ENCODE peak calls at places on chromosomes 13 and 19, in five cellular contexts. Z is uterus, I is heart right ventricle, O is PC-3, B is pancreas. Q is an unnamed sample.
A peak's percentile ranks its signal among the peaks of the same experiment; 100 is the strongest.

GRCh38 chr13:94020426-94020825 is 459.1 kb downstream of the DCT start:
- DNase-seq in I (no peak), O (no peak), Z (no peak), B (no peak), Q (no peak)

GRCh38 chr13:107205318-107206112 is 637.6 kb upstream of the ARGLU1 start:
- DNase-seq in Z (peak; percentile 55), I (peak; percentile 70), B (peak; percentile 63), O (peak; percentile 60), Q (peak; percentile 48)

GRCh38 chr13:95441326-95441725 is 111.2 kb upstream of the CLDN10 start:
- DNase-seq in B (no peak), O (no peak), I (no peak), Z (no peak), Q (no peak)

GRCh38 chr19:6340493-6341201 is 7.2 kb upstream of the ACER1 start:
- DNase-seq in B (no peak), I (no peak), Z (no peak), O (no peak), Q (no peak)

GRCh38 chr19:10104665-10105221 is 1.4 kb upstream of the PPAN start:
- DNase-seq in I (no peak), O (no peak), B (no peak), Z (no peak), Q (peak; percentile 61)

GRCh38 chr13:51628059-51628852 is 44.0 kb downstream of the WDFY2 start:
- DNase-seq in B (no peak), Z (no peak), I (no peak), O (no peak), Q (no peak)

GRCh38 chr19:10975374-10976036 is 14.7 kb downstream of the SMARCA4 start:
- DNase-seq in Z (peak; percentile 75), O (no peak), I (peak; percentile 53), B (no peak), Q (no peak)

GRCh38 chr13:32504263-32504662 is 34.3 kb downstream of the N4BP2L2 start:
- DNase-seq in I (no peak), Z (no peak), B (no peak), O (no peak), Q (no peak)

GRCh38 chr13:113123226-113124150 is 889 bp downstream of the F10 start:
- DNase-seq in Z (no peak), I (no peak), O (no peak), B (no peak), Q (no peak)

GRCh38 chr13:99982021-99982740 is 597 bp downstream of the ZIC2 start:
- DNase-seq in I (no peak), O (no peak), Z (no peak), B (no peak), Q (no peak)

GRCh38 chr13:92826197-92826596 is 400.4 kb upstream of the GPC6 start:
- DNase-seq in I (no peak), B (no peak), O (no peak), Z (no peak), Q (no peak)

GRCh38 chr13:37657134-37657533 is 58.6 kb upstream of the POSTN start:
- DNase-seq in B (no peak), Z (no peak), I (no peak), O (peak; percentile 85), Q (no peak)

GRCh38 chr19:3459322-3459881 is 20.9 kb downstream of the SMIM24 start:
- DNase-seq in Z (peak; percentile 95), B (peak; percentile 89), O (no peak), I (peak; percentile 76), Q (peak; percentile 56)

GRCh38 chr19:19704836-19705235 is 28.1 kb downstream of the ZNF14 start:
- DNase-seq in Z (no peak), I (no peak), O (no peak), B (no peak), Q (no peak)

GRCh38 chr19:50325310-50326100 is 3.7 kb downstream of the KCNC3 start:
- DNase-seq in I (peak; percentile 73), B (peak; percentile 88), O (peak; percentile 87), Z (no peak), Q (peak; percentile 56)

GRCh38 chr19:58468216-58468839 is 1.4 kb downstream of the ZNF324 start:
- DNase-seq in O (peak; percentile 38), B (no peak), I (no peak), Z (no peak), Q (no peak)

GRCh38 chr13:46097015-46097414 is 7.8 kb downstream of the CPB2 start:
- DNase-seq in I (no peak), Z (no peak), O (peak; percentile 12), B (no peak), Q (no peak)

GRCh38 chr19:18350490-18350889 is 10.1 kb downstream of the PGPEP1 start:
- DNase-seq in B (no peak), Z (no peak), O (no peak), I (no peak), Q (no peak)
- H3K4me1 ChIP-seq in B (no peaks in the 10 kb centered on the region), Z (no peaks in the 10 kb centered on the region), O (no peaks in the 10 kb centered on the region), I (no peaks in the 10 kb centered on the region), Q (no peaks in the 10 kb centered on the region)

GRCh38 chr19:17075860-17076538 is 422 bp downstream of the MYO9B start:
- DNase-seq in I (peak; percentile 49), B (peak; percentile 58), O (peak; percentile 18), Z (peak; percentile 56), Q (peak; percentile 44)

GRCh38 chr19:17075035-17075859 is at the start of the genes HAUS8 and MYO9B:
- DNase-seq in B (peak; percentile 99), Z (peak; percentile 100), O (peak; percentile 99), I (peak; percentile 99), Q (peak; percentile 99)

GRCh38 chr19:17076539-17076919 is 952 bp downstream of the MYO9B start:
- DNase-seq in I (no peak), O (peak; percentile 31), Z (no peak), B (no peak), Q (peak; percentile 14)

GRCh38 chr19:17074628-17075034 is 621 bp downstream of the HAUS8 start:
- DNase-seq in O (no peak), B (no peak), I (no peak), Z (no peak), Q (no peak)

DNA sequence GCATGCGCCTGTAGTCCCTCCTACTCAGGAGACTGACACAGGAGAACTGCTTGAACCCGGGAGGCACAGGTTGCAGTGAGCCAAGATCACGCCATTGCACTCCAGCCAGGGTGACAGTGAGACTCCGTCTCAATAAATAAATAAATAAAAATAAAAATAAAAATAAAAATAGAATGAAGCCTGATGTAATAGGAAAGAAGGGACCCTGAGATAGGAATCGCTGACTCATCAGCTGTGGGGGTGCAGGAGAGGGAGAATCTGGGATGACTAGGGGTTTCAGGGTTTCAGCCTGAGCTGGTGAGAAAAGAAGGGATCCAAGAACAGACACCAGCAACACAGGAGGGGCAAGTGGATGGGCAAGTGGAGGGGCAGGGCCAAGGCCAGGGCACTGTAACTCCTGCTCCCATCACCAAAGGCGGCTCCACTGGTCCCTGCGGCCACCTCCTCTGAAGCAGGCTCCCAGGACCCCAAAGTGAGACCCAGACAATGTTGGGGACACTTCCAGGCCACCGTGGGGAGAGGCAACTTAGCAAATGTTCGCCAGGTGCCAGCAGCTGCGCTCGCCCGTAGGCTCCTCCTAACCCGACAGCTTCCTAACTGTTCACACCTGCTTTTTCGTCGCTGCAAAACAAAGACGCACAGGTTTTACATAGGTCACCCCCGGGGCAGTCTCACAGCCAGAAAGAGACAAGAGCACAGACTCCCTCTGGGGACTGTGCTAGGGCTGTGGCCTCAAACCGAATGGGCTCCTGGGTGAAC is 1.2 kb downstream of the HAUS8 start:
- DNase-seq in I (no peak), O (no peak), B (no peak), Z (no peak), Q (peak; percentile 17)
- H3K27ac ChIP-seq in I (peak overlapping the region; percentile 81), O (no peak overlapping the region), B (no peak overlapping the region), Z (no peak overlapping the region), Q (peak overlapping the region; percentile 94)

DNA sequence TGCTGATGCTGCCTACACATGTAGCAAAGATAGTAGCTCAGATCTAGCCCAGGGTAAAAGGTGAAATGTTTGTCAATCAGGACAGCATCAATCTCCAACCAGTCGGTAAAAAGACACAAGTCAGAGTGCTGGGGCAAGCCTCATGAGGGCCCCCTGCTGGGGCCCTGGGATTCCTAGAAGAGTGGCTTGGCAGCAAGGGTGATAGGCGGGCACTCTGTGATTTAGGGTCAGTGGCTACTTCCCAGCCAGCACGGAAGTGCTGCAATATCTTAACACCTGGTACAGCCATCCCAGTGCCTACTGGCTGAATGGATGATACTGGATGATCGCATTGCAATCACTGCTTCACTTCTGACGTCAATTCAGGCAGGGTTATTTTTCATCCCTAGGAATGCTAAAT is 432.2 kb downstream of the FGF9 start:
- DNase-seq in Z (no peak), I (no peak), B (no peak), O (no peak), Q (no peak)
- H3K4me3 ChIP-seq in Z (no peak overlapping the region), I (no peak overlapping the region), B (no peak overlapping the region), O (no peak overlapping the region), Q (no peak overlapping the region)

DNA sequence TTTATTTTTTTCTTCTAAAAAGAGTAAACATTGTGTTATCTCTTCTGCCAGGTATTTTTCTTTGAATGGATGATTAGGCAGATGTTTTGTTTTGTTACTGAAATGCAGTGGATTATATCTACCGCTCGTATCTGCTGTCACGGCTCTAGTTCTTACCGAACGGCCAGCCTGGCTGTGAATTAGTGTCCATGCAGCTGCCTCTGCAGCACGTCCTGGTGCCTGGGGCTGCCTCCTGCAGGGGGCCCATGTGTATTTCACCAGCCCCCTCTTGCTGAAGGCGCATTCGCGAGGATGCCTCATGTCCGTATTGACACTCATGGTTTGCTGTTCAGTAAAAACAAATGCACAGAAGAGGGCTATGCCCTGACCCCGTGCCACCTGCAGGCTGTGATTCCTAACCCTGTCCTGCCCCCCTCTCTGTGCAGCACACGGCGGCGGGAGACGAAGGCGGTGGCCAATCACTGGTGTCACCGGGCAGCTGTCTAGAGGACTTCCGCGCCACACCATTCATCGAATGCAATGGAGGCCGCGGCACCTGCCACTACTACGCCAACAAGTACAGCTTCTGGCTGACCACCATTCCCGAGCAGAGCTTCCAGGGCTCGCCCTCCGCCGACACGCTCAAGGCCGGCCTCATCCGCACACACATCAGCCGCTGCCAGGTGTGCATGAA is 49.9 kb downstream of the RAB20 start:
- DNase-seq in Z (no peak), O (no peak), B (no peak), I (no peak), Q (no peak)
- H3K4me1 ChIP-seq in Z (no peaks in the 10 kb centered on the region), O (peaks cover 9% of the 10 kb centered on the region), B (peaks cover 10% of the 10 kb centered on the region), I (peaks cover 25% of the 10 kb centered on the region), Q (no peaks in the 10 kb centered on the region)

DNA sequence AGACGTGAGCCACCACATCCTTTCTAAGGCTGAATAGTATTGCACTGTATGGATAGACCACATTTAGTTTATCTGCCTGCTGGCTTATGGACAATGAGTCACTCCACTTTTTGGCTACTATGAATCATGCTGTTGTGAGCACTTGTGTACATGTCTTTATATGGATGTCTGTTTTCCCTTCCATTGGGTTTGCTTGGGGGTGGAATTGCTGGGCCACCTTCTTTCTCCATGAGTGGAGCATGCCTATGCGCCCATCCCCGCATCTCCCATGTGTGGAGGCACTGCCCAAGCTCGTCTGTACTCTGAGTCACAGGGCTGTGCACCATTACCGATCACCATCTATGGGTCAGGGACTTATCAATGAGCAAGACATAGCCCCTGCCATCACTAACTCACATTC is 127.2 kb upstream of the GJB6 start:
- DNase-seq in O (peak; percentile 98), B (no peak), Z (no peak), I (no peak), Q (no peak)
- H3K27ac ChIP-seq in O (peak overlapping the region; percentile 63), B (no peak overlapping the region), Z (no peak overlapping the region), I (no peak overlapping the region), Q (no peak overlapping the region)

Q was measured in CD4-positive, CD25-positive, alpha-beta regulatory T cell.